ENCODE peak calls at places on chromosomes 16 and 17, in four cellular contexts. X is fibroblast of villous mesenchyme, D is A549, Q is thoracic aorta. Y is an unnamed sample.

GRCh38 chr17:5380491-5381135 is 38.8 kb downstream of the NUP88 start:
- DNase-seq in X (no peak), D (no peak), Q (no peak), Y (peak; percentile 19)

GRCh38 chr17:40596261-40596919 is 31.1 kb upstream of the CCR7 start:
- DNase-seq in X (peak; percentile 14), D (peak; percentile 98), Q (no peak), Y (no peak)

GRCh38 chr16:11328172-11329079 is 16.8 kb upstream of the RMI2 start:
- DNase-seq in X (peak; percentile 99), D (peak; percentile 71), Q (no peak), Y (peak; percentile 94)

GRCh38 chr17:40909755-40910154 is 24.7 kb upstream of the KRT20 start:
- DNase-seq in X (peak; percentile 94), D (no peak), Q (no peak), Y (peak; percentile 94)

GRCh38 chr17:41530062-41531048 is 2.2 kb upstream of the KRT19 start:
- DNase-seq in X (peak; percentile 96), D (peak; percentile 85), Q (peak; percentile 28), Y (peak; percentile 67)

GRCh38 chr17:6580628-6581027 is 24.3 kb upstream of the PITPNM3 start:
- DNase-seq in X (no peak), D (no peak), Q (no peak), Y (no peak)

GRCh38 chr17:14427914-14428639 is 127.2 kb downstream of the HS3ST3B1 start:
- DNase-seq in X (no peak), D (no peak), Q (no peak), Y (no peak)

GRCh38 chr16:28898266-28898665 is 20.0 kb downstream of the ATP2A1 start:
- DNase-seq in X (no peak), D (no peak), Q (no peak), Y (no peak)

GRCh38 chr17:45316271-45317112 is at the start of gene MAP3K14:
- DNase-seq in X (peak; percentile 81), D (peak; percentile 71), Q (no peak), Y (peak; percentile 78)

GRCh38 chr16:230949-231348 is 1.7 kb upstream of the LUC7L start:
- DNase-seq in X (no peak), D (no peak), Q (no peak), Y (no peak)

GRCh38 chr16:228917-229730 is at the start of gene LUC7L:
- DNase-seq in X (peak; percentile 85), D (peak; percentile 91), Q (peak; percentile 43), Y (peak; percentile 80)

GRCh38 chr16:239948-240277 is 5.3 kb downstream of the FAM234A start:
- DNase-seq in X (peak; percentile 59), D (no peak), Q (no peak), Y (peak; percentile 34)

GRCh38 chr16:229731-230281 is 557 bp upstream of the LUC7L start:
- DNase-seq in X (no peak), D (no peak), Q (no peak), Y (no peak)

DNA sequence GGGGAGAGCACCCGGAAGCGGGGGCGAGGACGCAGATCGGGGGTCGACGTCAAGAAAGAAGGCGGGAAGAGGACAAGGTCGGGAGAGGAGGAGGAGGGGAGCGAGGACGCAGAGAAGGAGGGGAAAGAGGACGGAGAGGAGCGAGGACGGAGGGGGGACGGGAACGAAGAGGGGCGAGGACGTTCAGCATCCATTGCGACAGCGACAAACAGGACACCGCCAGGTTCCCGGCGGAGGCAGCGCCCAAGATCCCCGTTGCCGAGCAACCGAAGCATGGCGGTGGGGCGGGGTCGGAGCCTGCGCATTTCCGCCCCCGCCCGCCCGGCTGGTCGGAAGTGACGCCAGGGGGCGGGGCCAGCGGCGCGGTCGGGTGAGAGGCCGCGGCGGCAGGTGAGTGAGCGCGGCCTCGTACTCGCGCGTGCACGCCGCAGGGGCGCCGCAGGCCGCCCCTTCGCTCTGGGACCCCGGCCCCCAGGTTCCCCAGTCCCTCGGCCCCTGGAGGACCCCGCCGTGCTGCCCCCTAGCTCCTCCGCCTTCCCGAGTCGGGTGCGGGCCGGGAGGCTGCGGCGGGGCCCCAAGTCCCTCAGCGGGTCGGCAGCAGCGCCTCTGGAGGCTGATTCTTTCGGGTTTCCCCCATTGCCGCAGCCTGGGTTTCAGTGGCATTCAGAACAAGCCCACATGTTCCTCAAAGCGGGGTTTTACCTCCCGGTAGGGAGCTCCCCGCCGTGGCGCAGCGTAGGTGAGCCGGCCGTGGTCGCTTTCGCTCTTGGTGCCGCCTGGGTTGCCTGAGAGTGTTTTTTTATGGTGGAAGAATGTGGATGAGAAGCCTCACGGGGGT is at the start of gene FAM234A:
- DNase-seq in X (peak; percentile 90), D (peak; percentile 95), Q (peak; percentile 76), Y (peak; percentile 86)
- TF ChIP-seq CTCF in X (peak; percentile 32), D (peak; percentile 57), Q (peak; percentile 47), Y (peak; percentile 45)

DNA sequence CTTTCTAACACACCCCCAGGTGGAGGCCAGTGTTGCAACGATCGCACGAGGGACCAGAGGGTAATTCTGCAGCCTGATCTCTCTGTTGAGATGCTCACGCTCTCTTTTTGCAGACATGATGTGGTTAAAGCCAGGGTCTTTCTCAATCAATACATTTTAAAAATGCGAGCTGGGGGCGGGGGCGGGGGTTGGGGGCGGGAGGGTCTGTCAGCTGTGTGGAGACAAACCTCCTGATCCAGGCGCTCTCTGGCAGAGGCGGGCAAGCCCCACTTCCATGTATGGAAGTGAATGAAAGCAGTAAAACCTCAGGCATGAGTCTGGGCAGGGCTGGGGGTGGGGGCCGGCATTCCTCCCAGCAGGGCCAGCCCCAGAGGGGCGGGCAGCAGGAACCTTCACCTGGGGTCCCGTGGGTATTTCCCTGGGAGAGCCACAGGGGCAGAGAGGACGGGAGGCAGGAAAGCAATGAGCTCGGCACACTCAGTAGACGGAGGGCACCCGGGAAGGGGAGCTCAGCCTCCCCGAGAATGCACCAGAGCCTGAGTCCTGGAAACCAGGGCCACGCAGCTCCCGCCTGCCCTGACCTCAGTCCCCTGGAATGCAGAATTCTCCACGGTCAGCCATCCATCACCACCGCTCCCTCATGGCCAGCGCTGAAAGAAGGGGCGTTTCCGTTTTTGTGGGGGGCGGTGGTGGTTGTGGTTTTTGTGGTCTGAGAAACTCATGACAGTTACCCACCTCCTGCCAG is 28.0 kb downstream of the NXN start:
- DNase-seq in X (peak; percentile 88), D (peak; percentile 84), Q (no peak), Y (peak; percentile 93)
- H3K4me3 ChIP-seq in X (peak overlapping the region; percentile 33), D (peak overlapping the region; percentile 29), Q (peak overlapping the region; percentile 59), Y (peak overlapping the region; percentile 44)

DNA sequence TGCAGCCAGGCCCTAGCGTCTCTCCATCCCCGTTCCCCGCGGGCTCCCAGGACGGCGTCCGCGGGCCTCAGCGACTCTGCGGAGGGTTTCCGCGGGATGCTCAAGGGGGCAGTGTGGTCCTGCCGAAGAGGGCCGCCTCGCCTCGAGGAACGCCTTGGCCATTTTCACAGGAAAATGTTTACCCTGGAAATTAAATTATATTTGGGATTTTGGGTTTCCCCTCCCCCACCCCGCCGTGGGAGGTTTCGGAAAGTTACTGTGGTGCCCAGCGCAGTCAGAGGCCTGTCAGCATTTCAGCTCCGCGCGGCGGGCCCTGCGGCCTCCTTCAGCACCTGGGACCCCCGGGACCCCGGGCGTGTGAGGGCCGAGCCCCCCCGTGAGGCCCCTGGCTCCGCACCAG is 94.5 kb downstream of the PCTP start:
- DNase-seq in X (peak; percentile 24), D (peak; percentile 13), Q (peak; percentile 2), Y (peak; percentile 31)
- TF ChIP-seq CTCF in X (peak; percentile 52), D (peak; percentile 36), Q (peak; percentile 27), Y (peak; percentile 56)

DNA sequence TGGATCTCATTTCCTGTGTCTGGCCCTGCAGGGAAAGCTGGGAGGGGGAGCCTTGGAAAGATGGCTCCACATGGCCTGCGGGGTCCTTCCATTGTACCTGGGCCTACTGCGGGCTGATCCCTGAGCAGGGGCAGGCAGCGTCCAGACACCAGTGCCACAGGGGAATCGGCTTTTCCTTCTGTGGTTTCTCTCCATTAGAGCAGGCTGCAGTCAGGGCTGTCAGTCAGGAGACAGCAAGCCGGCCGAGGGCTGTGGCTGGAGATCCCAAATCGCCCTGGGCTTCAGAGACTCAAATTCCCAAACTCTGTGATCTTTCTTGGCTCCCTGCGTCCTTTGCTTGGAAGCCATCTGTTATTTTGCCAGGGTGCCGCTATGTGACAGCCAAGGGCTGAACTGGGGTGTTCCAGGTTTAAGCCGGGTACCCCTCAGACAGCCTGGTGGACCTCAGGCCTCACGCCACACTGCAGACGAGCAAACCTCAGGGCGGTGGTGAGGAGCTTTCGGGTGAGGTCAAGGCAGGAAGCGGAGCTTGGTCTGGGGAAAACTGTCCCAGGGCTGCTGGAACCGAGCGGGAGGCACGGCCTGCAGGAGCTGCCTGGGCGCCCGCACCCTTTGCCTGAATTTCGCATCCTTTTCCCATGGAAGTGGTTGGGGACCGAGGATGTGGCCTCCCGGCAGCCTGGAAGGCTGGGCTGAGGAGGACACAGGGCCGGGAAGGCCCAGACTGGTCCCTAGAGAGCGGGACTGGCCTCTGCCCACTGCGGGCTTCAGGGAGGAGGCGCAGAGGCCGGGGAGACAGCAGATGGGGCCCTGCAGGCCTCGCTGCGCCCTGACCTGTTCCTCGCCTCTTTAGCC is 1.5 kb upstream of the CPNE7 start:
- DNase-seq in X (no peak), D (no peak), Q (no peak), Y (no peak)
- H3K4me3 ChIP-seq in X (no peak overlapping the region), D (peak overlapping the region; percentile 73), Q (peak overlapping the region; percentile 66), Y (no peak overlapping the region)

Y was measured in AG10803.